ENCODE peak calls at places on chromosomes 16 and 17, in six cellular contexts. One of them, this sample, is unnamed.

GRCh38 chr16:15773964-15774363 is 82.9 kb downstream of the MYH11 start:
- DNase-seq in naive B cell: no peak
- DNase-seq in brain microvascular endothelial cell: no peak
- DNase-seq in ELF-1: no peak
- DNase-seq in stimulated activated CD8-positive, alpha-beta memory T cell treated with anti-CD3 and anti-CD28 coated beads, Interleukin-15, amount 100 ng/mL, for 4 hours: no peak
- DNase-seq in NCI-H2029: no peak
- DNase-seq in this sample: no peak

GRCh38 chr16:11977206-11978041 is 890 bp downstream of the SNX29 start:
- DNase-seq in ELF-1: peak; percentile 22
- DNase-seq in naive B cell: no peak
- DNase-seq in NCI-H2029: no peak
- DNase-seq in stimulated activated CD8-positive, alpha-beta memory T cell treated with anti-CD3 and anti-CD28 coated beads, Interleukin-15, amount 100 ng/mL, for 4 hours: no peak
- DNase-seq in brain microvascular endothelial cell: peak; percentile 56
- DNase-seq in this sample: no peak

GRCh38 chr16:49419016-49419415 is 45.4 kb downstream of the C16orf78 start:
- DNase-seq in stimulated activated CD8-positive, alpha-beta memory T cell treated with anti-CD3 and anti-CD28 coated beads, Interleukin-15, amount 100 ng/mL, for 4 hours: no peak
- DNase-seq in ELF-1: peak; percentile 79
- DNase-seq in naive B cell: no peak
- DNase-seq in brain microvascular endothelial cell: no peak
- DNase-seq in NCI-H2029: no peak
- DNase-seq in this sample: no peak

GRCh38 chr17:40415390-40415789 is 2.3 kb downstream of the TOP2A start:
- DNase-seq in brain microvascular endothelial cell: peak; percentile 7
- DNase-seq in ELF-1: no peak
- DNase-seq in naive B cell: peak; percentile 45
- DNase-seq in NCI-H2029: no peak
- DNase-seq in stimulated activated CD8-positive, alpha-beta memory T cell treated with anti-CD3 and anti-CD28 coated beads, Interleukin-15, amount 100 ng/mL, for 4 hours: no peak
- DNase-seq in this sample: no peak

GRCh38 chr17:29707212-29707571 is 84.5 kb upstream of the CORO6 start:
- DNase-seq in NCI-H2029: no peak
- DNase-seq in naive B cell: no peak
- DNase-seq in ELF-1: peak; percentile 27
- DNase-seq in brain microvascular endothelial cell: no peak
- DNase-seq in stimulated activated CD8-positive, alpha-beta memory T cell treated with anti-CD3 and anti-CD28 coated beads, Interleukin-15, amount 100 ng/mL, for 4 hours: no peak
- DNase-seq in this sample: no peak

GRCh38 chr17:2025622-2026309 is 632 bp upstream of the RTN4RL1 start:
- DNase-seq in brain microvascular endothelial cell: peak; percentile 54
- DNase-seq in ELF-1: peak; percentile 84
- DNase-seq in stimulated activated CD8-positive, alpha-beta memory T cell treated with anti-CD3 and anti-CD28 coated beads, Interleukin-15, amount 100 ng/mL, for 4 hours: no peak
- DNase-seq in naive B cell: no peak
- DNase-seq in NCI-H2029: peak; percentile 24
- DNase-seq in this sample: no peak

GRCh38 chr16:2184962-2185361 is 11.4 kb downstream of the CASKIN1 start:
- DNase-seq in brain microvascular endothelial cell: no peak
- DNase-seq in NCI-H2029: no peak
- DNase-seq in stimulated activated CD8-positive, alpha-beta memory T cell treated with anti-CD3 and anti-CD28 coated beads, Interleukin-15, amount 100 ng/mL, for 4 hours: no peak
- DNase-seq in ELF-1: no peak
- DNase-seq in naive B cell: no peak
- DNase-seq in this sample: no peak

GRCh38 chr16:69820926-69821541 is 58.9 kb downstream of the WWP2 start:
- DNase-seq in stimulated activated CD8-positive, alpha-beta memory T cell treated with anti-CD3 and anti-CD28 coated beads, Interleukin-15, amount 100 ng/mL, for 4 hours: no peak
- DNase-seq in NCI-H2029: no peak
- DNase-seq in naive B cell: no peak
- DNase-seq in ELF-1: no peak
- DNase-seq in brain microvascular endothelial cell: no peak
- DNase-seq in this sample: no peak

GRCh38 chr16:4261557-4262172 is 11.2 kb downstream of the TFAP4 start:
- DNase-seq in NCI-H2029: no peak
- DNase-seq in stimulated activated CD8-positive, alpha-beta memory T cell treated with anti-CD3 and anti-CD28 coated beads, Interleukin-15, amount 100 ng/mL, for 4 hours: no peak
- DNase-seq in ELF-1: peak; percentile 96
- DNase-seq in brain microvascular endothelial cell: no peak
- DNase-seq in naive B cell: no peak
- DNase-seq in this sample: no peak